ENCODE peak calls at places on chromosomes 7 and 10, in four cellular contexts. S is uterus, Z is astrocyte of the cerebellum, D is AG04450. L is an unnamed sample.

GRCh38 chr7:155322530-155322929 is 24.9 kb downstream of the INSIG1 start:
- DNase-seq in S (no peak), Z (no peak), D (no peak), L (no peak)

GRCh38 chr10:48287417-48288391 is 13.2 kb upstream of the FRMPD2 start:
- DNase-seq in S (no peak), Z (no peak), D (no peak), L (no peak)

GRCh38 chr10:13371879-13372470 is 23.9 kb upstream of the SEPHS1 start:
- DNase-seq in S (peak), Z (peak), D (peak), L (peak)

GRCh38 chr7:139973091-139973490 is 89.7 kb downstream of the PARP12 start:
- DNase-seq in S (no peak), Z (no peak), D (no peak), L (no peak)

GRCh38 chr7:91491868-91492267 is 227.6 kb downstream of the FZD1 start:
- DNase-seq in S (no peak), Z (no peak), D (no peak), L (no peak)

GRCh38 chr7:48144291-48144768 is 26.9 kb upstream of the ABCA13 start:
- DNase-seq in S (no peak), Z (no peak), D (no peak), L (no peak)

GRCh38 chr10:58932821-58933314 is 243.6 kb upstream of the PHYHIPL start:
- DNase-seq in S (no peak), Z (no peak), D (no peak), L (no peak)

GRCh38 chr7:44415510-44415909 is 74.9 kb downstream of the NUDCD3 start:
- DNase-seq in S (no peak), Z (no peak), D (no peak), L (no peak)

GRCh38 chr10:88282876-88283275 is 300.2 kb downstream of the RNLS start:
- DNase-seq in S (peak), Z (no peak), D (no peak), L (no peak)

GRCh38 chr7:44104880-44105771 is 981 bp downstream of the AEBP1 start:
- DNase-seq in S (peak), Z (no peak), D (no peak), L (peak)

GRCh38 chr7:155911471-155912105 is 99.3 kb upstream of the SHH start:
- DNase-seq in S (no peak), Z (no peak), D (no peak), L (no peak)

GRCh38 chr7:131931368-131931767 is 374.9 kb upstream of the PODXL start:
- DNase-seq in S (no peak), Z (no peak), D (no peak), L (no peak)

GRCh38 chr10:19987931-19988330 is 171.7 kb downstream of the PLXDC2 start:
- DNase-seq in S (no peak), Z (no peak), D (no peak), L (no peak)

GRCh38 chr7:75889223-75889825 is 10.5 kb downstream of the RHBDD2 start:
- DNase-seq in S (no peak), Z (no peak), D (no peak), L (no peak)

DNA sequence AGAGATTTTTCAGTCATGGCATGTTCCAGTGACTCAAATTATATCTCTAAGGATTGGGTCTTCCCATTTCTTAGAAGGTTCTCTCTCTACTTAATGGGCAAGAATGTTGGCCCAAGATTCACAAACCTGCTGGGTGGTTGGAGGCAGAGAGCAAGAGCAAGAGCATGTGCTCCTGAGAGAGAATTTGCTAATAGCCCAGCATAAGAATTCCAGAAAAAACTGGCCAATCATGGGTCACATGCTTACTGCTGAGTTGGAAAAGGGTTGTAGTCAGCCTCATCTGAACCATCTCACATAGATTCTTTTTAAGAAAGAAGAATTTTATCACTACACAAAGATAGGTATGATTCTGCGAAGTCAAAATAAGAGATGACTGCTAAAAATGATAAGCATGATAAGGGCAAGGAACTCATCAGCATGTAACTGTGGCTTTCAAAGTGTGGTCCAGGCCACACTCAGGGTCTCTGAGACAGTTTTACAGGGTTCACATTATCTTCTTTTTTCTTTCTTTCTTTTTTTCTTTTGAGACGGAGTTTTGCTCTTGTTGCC is 8.2 kb upstream of the VCL start:
- DNase-seq in S (no peak), Z (no peak), D (no peak), L (no peak)
- H3K4me3 ChIP-seq in S (no peak), Z (no peak), D (no peak), L (no peak)

DNA sequence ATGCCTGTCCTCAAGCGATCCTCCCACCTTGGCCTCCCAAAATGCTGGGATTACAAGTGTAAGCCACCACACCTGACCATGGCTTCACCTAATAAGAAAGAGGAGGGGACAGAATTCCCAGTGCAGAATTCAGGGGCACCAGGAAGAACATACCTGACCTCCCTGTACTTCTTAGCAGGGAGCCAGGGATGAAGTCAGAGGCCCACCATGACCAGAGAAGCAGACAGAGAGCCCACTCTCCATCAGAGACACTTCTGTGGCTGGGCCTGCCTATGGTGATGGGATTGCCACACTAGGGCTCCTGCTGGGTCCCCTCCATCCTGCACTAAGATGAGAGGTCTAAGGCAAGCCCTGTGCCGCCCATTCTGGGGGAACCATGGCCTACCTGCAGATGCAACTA is 157.4 kb upstream of the LYZL2 start:
- DNase-seq in S (no peak), Z (no peak), D (no peak), L (no peak)
- H3K4me3 ChIP-seq in S (no peak), Z (no peak), D (no peak), L (no peak)

DNA sequence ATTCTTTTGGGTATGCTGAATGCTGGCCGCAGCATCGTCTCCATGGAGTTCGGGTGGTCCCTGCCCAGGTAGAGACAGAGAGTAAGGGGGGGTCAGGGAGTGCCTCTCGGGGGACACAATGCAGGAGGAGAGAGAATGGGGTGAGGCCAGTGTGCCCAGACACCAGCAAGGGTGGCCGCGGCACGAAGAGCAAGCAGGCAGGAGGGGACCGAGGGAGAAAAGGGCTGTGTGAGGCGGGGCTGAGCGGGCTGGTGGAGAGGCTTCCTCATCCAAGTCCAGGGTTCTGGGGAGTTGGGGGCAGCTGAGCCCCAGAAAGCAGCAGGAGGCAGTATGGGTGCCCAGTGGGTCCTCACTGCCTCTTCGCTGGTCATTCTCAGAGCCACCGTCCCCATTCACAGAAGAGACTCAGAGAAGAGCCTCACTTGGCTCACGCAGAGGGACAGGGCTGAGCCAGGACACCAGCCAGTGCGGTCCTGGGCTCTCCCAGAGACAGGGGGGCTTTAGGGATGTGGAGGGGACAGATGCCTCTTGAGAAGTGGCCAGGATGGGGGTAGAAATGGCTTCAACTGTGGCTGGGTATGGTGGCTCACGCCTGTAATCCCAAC is 79.0 kb downstream of the MICALL2 start:
- DNase-seq in S (no peak), Z (no peak), D (no peak), L (no peak)
- H3K4me3 ChIP-seq in S (no peak), Z (no peak), D (no peak), L (no peak)

GRCh38 chr10:131574707-131575430 is 263.3 kb upstream of the TCERG1L start:
- DNase-seq in S (no peak), Z (no peak), D (no peak), L (no peak)

GRCh38 chr10:131575877-131576276 is 264.4 kb upstream of the TCERG1L start:
- DNase-seq in S (no peak), Z (no peak), D (no peak), L (no peak)

GRCh38 chr10:131577786-131578471 is 266.4 kb upstream of the TCERG1L start:
- DNase-seq in S (no peak), Z (no peak), D (no peak), L (no peak)

GRCh38 chr10:131577178-131577555 is 265.6 kb upstream of the TCERG1L start:
- DNase-seq in S (no peak), Z (no peak), D (no peak), L (no peak)

DNA sequence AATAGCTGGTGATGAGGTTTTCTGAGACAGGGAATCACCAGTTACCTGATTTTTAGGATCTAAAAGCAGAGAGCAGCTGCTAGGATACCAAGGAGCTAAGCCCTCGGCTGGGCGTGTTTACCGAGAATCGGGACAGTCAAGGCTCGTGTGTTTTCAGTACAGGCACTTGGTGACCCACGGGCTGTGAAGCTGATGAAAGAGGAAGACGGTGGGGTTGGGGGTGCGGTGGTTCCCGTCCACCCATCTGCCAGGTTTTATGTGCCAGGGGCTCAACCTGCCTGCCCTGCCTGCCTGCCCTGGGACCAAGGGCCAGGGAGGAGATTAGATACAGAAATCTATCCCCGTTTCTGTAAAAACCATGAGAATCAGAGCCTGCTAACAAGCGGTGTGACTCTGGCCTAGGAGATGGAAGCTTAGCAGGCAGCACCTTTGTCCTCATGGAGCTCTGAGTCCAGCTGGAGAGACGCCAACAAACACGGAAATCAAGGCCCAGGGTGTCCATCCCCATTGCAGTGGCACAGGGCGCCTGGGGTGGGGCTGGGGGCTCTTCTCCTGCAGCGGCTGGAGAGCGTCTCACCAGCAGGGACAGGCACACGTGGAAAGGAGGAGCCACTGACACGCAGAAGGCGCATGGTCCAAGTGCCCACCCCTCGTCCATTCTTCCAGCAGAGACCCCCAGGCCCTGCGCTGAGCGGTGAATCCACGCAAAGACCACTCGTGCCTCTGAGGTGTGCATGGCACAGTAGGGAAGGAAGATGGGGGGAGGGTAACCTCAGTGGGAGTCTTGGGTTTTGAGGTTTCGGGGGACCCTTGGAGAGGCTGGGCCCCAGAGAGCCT is 265.0 kb upstream of the TCERG1L start:
- DNase-seq in S (no peak), Z (no peak), D (no peak), L (no peak)
- H3K4me3 ChIP-seq in S (no peak), Z (no peak), D (no peak), L (no peak)

GRCh38 chr10:104120512-104120902 is 1.5 kb upstream of the SFR1 start:
- DNase-seq in S (no peak), Z (no peak), D (no peak), L (no peak)
- H3K4me3 ChIP-seq in S (peak), Z (peak), D (peak), L (peak)

DNA sequence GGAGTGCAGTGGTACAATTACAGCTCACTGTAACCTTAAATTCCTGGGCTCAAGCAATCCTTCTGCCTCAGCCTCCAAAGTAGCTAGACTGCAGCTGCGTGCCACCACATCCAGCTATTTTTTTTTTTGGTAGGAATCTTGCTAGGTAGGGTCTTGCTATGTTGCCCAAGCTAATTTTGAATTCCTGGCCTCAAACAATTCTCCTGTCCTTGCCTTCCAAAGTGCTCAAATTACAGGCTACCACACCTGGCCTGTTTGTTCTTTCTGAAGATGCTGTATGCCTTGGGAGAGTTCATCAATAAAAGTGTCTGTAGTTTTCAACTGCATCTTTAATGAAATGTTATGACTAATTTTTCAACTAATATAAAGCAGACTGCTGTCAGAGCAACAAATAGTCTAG is 452 bp downstream of the SAMD9 start:
- DNase-seq in S (no peak), Z (no peak), D (no peak), L (no peak)
- H3K4me3 ChIP-seq in S (peak), Z (peak), D (peak), L (peak)